ENCODE peak calls at places on chromosomes 16 and 17, in ten cellular contexts. W, M, E, K, J, O, Z, D, T and F are unnamed samples.

GRCh38 chr16:85614338-85615013 is 1.4 kb downstream of the GSE1 start:
- DNase-seq in D (no peak), W (no peak), T (no peak), K (no peak), Z (peak), E (no peak), M (no peak), O (no peak), J (no peak), F (no peak)

GRCh38 chr16:28183441-28183840 is 28.3 kb downstream of the XPO6 start:
- DNase-seq in J (no peak), Z (no peak), O (no peak), K (no peak), W (no peak), T (no peak), E (no peak), D (no peak), M (no peak), F (no peak)

GRCh38 chr16:77437859-77438258 is 3.0 kb upstream of the ADAMTS18 start:
- DNase-seq in E (no peak), T (peak), Z (peak), W (peak), M (peak), D (peak), K (no peak), O (no peak), J (no peak), F (no peak)

GRCh38 chr17:31073411-31073810 is 21.4 kb upstream of the NF1 start:
- DNase-seq in J (no peak), O (no peak), M (no peak), W (no peak), D (no peak), K (peak), E (no peak), Z (no peak), T (no peak), F (no peak)

GRCh38 chr16:84597518-84598390 is 20.1 kb downstream of the COTL1 start:
- DNase-seq in O (peak), E (no peak), M (peak), T (no peak), D (no peak), W (no peak), K (no peak), J (no peak), Z (no peak), F (peak)

GRCh38 chr16:85464342-85465305 is 148.5 kb upstream of the GSE1 start:
- DNase-seq in T (no peak), O (no peak), D (no peak), J (no peak), E (no peak), Z (no peak), K (no peak), W (no peak), M (no peak), F (no peak)

GRCh38 chr16:27230562-27230991 is 27.3 kb downstream of the KDM8 start:
- DNase-seq in T (no peak), M (peak), D (no peak), E (no peak), W (no peak), J (no peak), Z (no peak), K (peak), O (peak), F (no peak)

GRCh38 chr17:2965621-2966275 is 97.7 kb downstream of the OR1D5 start:
- DNase-seq in D (peak), J (no peak), E (no peak), K (no peak), Z (no peak), T (peak), W (peak), M (no peak), O (no peak), F (no peak)

GRCh38 chr17:78269893-78270490 is 38.6 kb downstream of the TMEM235 start:
- DNase-seq in D (no peak), K (no peak), O (no peak), T (no peak), M (no peak), E (no peak), W (no peak), J (no peak), Z (peak), F (no peak)

GRCh38 chr16:28041615-28042014 is 21.9 kb downstream of the GSG1L start:
- DNase-seq in D (no peak), Z (no peak), M (no peak), J (no peak), E (no peak), K (no peak), W (no peak), O (no peak), T (no peak), F (no peak)

GRCh38 chr17:50864747-50865059 is 1.5 kb downstream of the TOB1 start:
- DNase-seq in T (no peak), E (no peak), O (no peak), W (no peak), K (no peak), J (no peak), D (no peak), M (no peak), Z (peak), F (no peak)

GRCh38 chr17:4329838-4330237 is 36.6 kb downstream of the UBE2G1 start:
- DNase-seq in M (peak), T (peak), J (no peak), D (peak), W (peak), E (no peak), O (no peak), K (no peak), Z (no peak), F (no peak)

GRCh38 chr17:9839433-9839832 is 13.7 kb downstream of the GLP2R start:
- DNase-seq in O (no peak), J (no peak), D (peak), E (no peak), T (peak), M (no peak), Z (no peak), K (no peak), W (no peak), F (no peak)

GRCh38 chr17:13540546-13540945 is 61.2 kb downstream of the HS3ST3A1 start:
- DNase-seq in Z (no peak), K (no peak), M (no peak), D (no peak), W (no peak), E (no peak), J (no peak), T (peak), O (no peak), F (no peak)